ENCODE peak calls at places on chromosomes 3 and 15, in nine cellular contexts. K is GM06990; R is cardiac fibroblast; G is uterus; P is CD4-positive, alpha-beta memory T cell; S is fibroblast of pulmonary artery; H is bronchial epithelial cell; Q is upper lobe of left lung; A is tibial artery. D is an unnamed sample.

GRCh38 chr3:99651561-99651960 is 13.2 kb downstream of the COL8A1 start:
- DNase-seq in K (no peak), R (peak), G (peak), P (no peak), S (peak), H (no peak), Q (no peak), A (peak), D (no peak)

GRCh38 chr3:65785065-65785645 is 253.6 kb downstream of the MAGI1 start:
- DNase-seq in K (peak), R (peak), G (no peak), P (no peak), S (peak), H (peak), Q (no peak), A (no peak), D (peak)

GRCh38 chr15:35533130-35534110 is 12.5 kb downstream of the DPH6 start:
- DNase-seq in K (no peak), R (peak), G (no peak), P (no peak), S (no peak), H (peak), Q (no peak), A (no peak), D (no peak)

GRCh38 chr15:80934761-80935221 is 54.8 kb downstream of the MESD start:
- DNase-seq in K (no peak), R (peak), G (no peak), P (no peak), S (peak), H (no peak), Q (no peak), A (no peak), D (no peak)

GRCh38 chr3:54225841-54226528 is 103.6 kb downstream of the CACNA2D3 start:
- DNase-seq in K (no peak), R (no peak), G (no peak), P (no peak), S (no peak), H (no peak), Q (no peak), A (no peak), D (no peak)

GRCh38 chr15:99564221-99565030 is 1.4 kb upstream of the MEF2A start:
- DNase-seq in K (peak), R (peak), G (peak), P (peak), S (peak), H (peak), Q (peak), A (peak), D (peak)

GRCh38 chr3:152443212-152444023 is 174.7 kb downstream of the MBNL1 start:
- DNase-seq in K (no peak), R (peak), G (no peak), P (no peak), S (peak), H (no peak), Q (no peak), A (no peak), D (peak)

GRCh38 chr3:35944915-35945710 is 305.8 kb downstream of the ARPP21 start:
- DNase-seq in K (no peak), R (peak), G (no peak), P (no peak), S (peak), H (peak), Q (no peak), A (no peak), D (no peak)

GRCh38 chr3:39096775-39097174 is 10.7 kb downstream of the GORASP1 start:
- DNase-seq in K (no peak), R (peak), G (no peak), P (no peak), S (peak), H (no peak), Q (no peak), A (no peak), D (no peak)

GRCh38 chr3:110583373-110583935 is 488.2 kb upstream of the NECTIN3 start:
- DNase-seq in K (no peak), R (peak), G (no peak), P (no peak), S (no peak), H (peak), Q (no peak), A (no peak), D (no peak)

GRCh38 chr3:128698211-128699011 is 27.6 kb upstream of the RAB7A start:
- DNase-seq in K (no peak), R (no peak), G (peak), P (no peak), S (peak), H (no peak), Q (peak), A (peak), D (no peak)

GRCh38 chr3:170331143-170331542 is 26.4 kb upstream of the SKIL start:
- DNase-seq in K (no peak), R (no peak), G (no peak), P (no peak), S (no peak), H (peak), Q (peak), A (no peak), D (no peak)

GRCh38 chr3:34828847-34829246 is 810.5 kb upstream of the ARPP21 start:
- DNase-seq in K (no peak), R (no peak), G (no peak), P (no peak), S (no peak), H (no peak), Q (no peak), A (no peak), D (no peak)

DNA sequence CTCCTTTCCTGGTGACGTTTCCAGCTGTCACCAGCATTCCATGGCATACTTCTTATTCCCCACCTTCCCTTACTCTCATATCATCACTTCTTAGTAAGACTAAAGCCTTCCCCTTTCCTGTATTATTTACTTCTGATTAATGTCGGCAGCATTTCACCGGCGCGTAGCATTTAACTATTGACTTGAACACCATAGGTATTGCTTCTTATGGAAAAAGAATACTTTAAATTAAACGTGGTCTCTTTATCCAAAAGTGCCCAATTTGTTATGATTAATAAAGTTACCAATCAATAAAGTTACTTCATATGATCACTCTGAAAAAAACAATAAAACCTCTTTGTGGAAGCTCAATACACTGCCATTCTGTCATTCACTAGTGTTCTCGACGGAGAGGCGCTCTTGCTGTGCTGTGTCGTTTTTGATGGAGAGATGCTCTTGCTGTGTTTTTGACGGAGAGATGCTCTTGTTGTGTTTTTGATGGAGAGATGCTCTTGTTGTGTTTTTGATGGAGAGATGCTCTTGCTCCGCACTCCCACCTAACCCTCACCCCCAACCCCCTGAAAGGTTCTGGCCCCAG is 165.0 kb downstream of the XXYLT1 start:
- DNase-seq in K (no peak), R (no peak), G (no peak), P (no peak), S (no peak), H (no peak), Q (no peak), A (no peak), D (no peak)
- H3K4me3 ChIP-seq in K (peak), R (no peak), G (no peak), P (no peak), S (no peak), H (no peak), Q (peak), A (no peak), D (no peak)

GRCh38 chr3:126523745-126524428 is at the start of gene CHST13:
- DNase-seq in K (no peak), R (peak), G (no peak), P (no peak), S (peak), H (peak), Q (peak), A (no peak), D (no peak)
- H3K4me3 ChIP-seq in K (no peak), R (peak), G (no peak), P (no peak), S (no peak), H (peak), Q (peak), A (peak), D (no peak)

GRCh38 chr3:114852974-114853373 is 294.1 kb downstream of the ZBTB20 start:
- DNase-seq in K (no peak), R (no peak), G (no peak), P (no peak), S (no peak), H (no peak), Q (no peak), A (no peak), D (no peak)
- H3K4me3 ChIP-seq in K (no peak), R (no peak), G (no peak), P (no peak), S (no peak), H (no peak), Q (no peak), A (no peak), D (no peak)

DNA sequence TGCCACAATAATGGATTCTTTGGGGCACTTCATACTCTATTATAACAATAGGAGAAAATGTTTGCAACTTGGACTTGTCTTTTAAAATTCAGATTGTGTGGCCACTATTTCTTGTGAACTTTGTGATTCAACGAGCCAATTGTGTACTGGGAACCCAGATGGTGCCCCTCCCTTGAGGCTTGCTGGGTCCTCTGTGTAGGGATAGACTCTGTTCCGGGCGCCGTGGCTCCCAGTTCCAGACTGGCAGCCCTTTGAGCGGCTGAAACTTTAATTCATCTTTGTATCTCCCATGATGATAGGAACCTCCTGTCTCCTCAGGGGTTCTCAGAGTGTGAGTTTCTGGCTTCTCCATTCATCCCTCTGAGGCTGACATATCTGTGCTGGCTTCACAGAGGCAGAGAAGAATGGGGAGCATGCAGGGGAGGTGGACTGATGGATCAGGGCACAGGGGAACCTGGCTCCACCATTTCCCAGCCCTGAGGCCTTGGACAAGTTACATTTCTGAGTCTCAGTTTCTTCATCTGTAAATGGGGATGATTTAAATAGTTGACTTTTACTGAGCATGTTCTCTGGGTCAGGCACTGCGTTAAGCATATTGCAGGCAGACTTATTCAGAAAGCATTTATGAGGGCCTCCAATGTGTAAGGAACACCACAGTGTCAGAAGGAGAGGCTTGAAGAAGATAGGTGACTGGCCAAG is 15.2 kb upstream of the ANKDD1A start:
- DNase-seq in K (no peak), R (no peak), G (no peak), P (no peak), S (no peak), H (no peak), Q (no peak), A (no peak), D (no peak)
- H3K4me3 ChIP-seq in K (peak), R (no peak), G (no peak), P (peak), S (no peak), H (no peak), Q (no peak), A (no peak), D (peak)

GRCh38 chr3:2099779-2100191 is 1.1 kb downstream of the CNTN4 start:
- DNase-seq in K (peak), R (no peak), G (no peak), P (no peak), S (no peak), H (no peak), Q (no peak), A (no peak), D (no peak)

GRCh38 chr3:2098398-2099027 is at the start of gene CNTN4:
- DNase-seq in K (peak), R (no peak), G (peak), P (no peak), S (no peak), H (no peak), Q (peak), A (peak), D (peak)

GRCh38 chr3:2096196-2096595 is 2.5 kb upstream of the CNTN4 start:
- DNase-seq in K (no peak), R (no peak), G (no peak), P (no peak), S (no peak), H (no peak), Q (no peak), A (no peak), D (no peak)

GRCh38 chr3:2099028-2099671 is 484 bp downstream of the CNTN4 start:
- DNase-seq in K (peak), R (no peak), G (peak), P (no peak), S (no peak), H (no peak), Q (no peak), A (peak), D (no peak)

DNA sequence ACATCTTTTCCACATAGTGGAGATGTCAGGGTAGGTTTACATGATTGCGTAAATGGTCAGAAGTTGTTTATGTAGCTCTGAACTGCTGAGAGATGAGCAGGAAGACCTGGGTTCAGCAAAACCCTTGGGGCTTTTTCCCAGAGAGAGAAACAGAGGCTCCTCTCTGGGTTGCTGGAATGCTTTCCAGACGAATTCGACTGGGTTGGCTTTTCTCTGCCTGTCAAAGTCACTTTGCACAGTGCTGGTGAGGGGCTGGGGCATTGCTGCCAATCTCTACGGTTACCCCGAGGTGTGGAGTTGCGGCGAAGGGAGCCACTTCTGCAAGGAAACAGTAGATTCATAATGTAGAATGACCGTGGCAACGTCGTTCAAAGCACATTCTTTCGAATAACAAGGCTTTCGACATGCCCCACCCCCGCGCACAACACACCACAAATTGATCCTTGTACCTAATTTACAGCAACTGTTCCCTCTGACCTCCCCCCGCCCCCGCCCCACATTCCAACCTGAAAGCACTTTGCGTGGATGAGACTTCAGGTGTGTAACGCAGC is 950 bp upstream of the CNTN4 start:
- DNase-seq in K (no peak), R (no peak), G (no peak), P (no peak), S (no peak), H (peak), Q (no peak), A (no peak), D (no peak)
- H3K4me3 ChIP-seq in K (no peak), R (no peak), G (peak), P (no peak), S (no peak), H (no peak), Q (peak), A (peak), D (no peak)